ENCODE peak calls at places on chromosomes 2 and 18, in nine cellular contexts. I is body of pancreas, U is thyroid gland, R is right lobe of liver, H is suprapubic skin, B is uterus, F is heart left ventricle, G is IMR-90, P is ovary. J is an unnamed sample.

GRCh38 chr2:12326449-12327190 is 390.1 kb upstream of the TRIB2 start:
- DNase-seq in I (peak), U (no peak), R (peak), H (no peak), B (no peak), F (no peak), G (no peak), P (no peak), J (no peak)

GRCh38 chr18:23012249-23012648 is 79.1 kb downstream of the RBBP8 start:
- DNase-seq in I (no peak), U (no peak), R (no peak), H (no peak), B (no peak), F (no peak), G (no peak), P (no peak), J (no peak)

GRCh38 chr2:164014068-164014577 is 278.3 kb upstream of the FIGN start:
- DNase-seq in I (no peak), U (no peak), R (no peak), H (no peak), B (no peak), F (peak), G (no peak), P (no peak), J (no peak)

GRCh38 chr18:39487932-39488331 is 1922.3 kb upstream of the CELF4 start:
- DNase-seq in I (no peak), U (no peak), R (no peak), H (no peak), B (no peak), F (no peak), G (no peak), P (no peak), J (no peak)

GRCh38 chr2:68357608-68358337 is 7.3 kb upstream of the PLEK start:
- DNase-seq in I (peak), U (no peak), R (no peak), H (no peak), B (peak), F (peak), G (peak), P (peak), J (peak)

GRCh38 chr2:191341436-191341835 is 96.2 kb downstream of the MYO1B start:
- DNase-seq in I (no peak), U (no peak), R (no peak), H (no peak), B (no peak), F (no peak), G (no peak), P (no peak), J (no peak)

GRCh38 chr18:50096766-50097435 is 98.0 kb downstream of the MYO5B start:
- DNase-seq in I (peak), U (peak), R (no peak), H (no peak), B (no peak), F (no peak), G (no peak), P (no peak), J (no peak)

GRCh38 chr18:80159713-80160636 is 50.9 kb downstream of the ADNP2 start:
- DNase-seq in I (peak), U (peak), R (no peak), H (no peak), B (no peak), F (no peak), G (no peak), P (no peak), J (peak)

GRCh38 chr2:231677632-231678104 is 30.7 kb upstream of the PTMA start:
- DNase-seq in I (peak), U (peak), R (peak), H (peak), B (peak), F (peak), G (peak), P (peak), J (peak)

GRCh38 chr2:178674122-178674521 is 133.1 kb downstream of the TTN start:
- DNase-seq in I (no peak), U (no peak), R (no peak), H (no peak), B (no peak), F (no peak), G (no peak), P (no peak), J (no peak)

GRCh38 chr2:88517759-88518201 is 65.3 kb upstream of the FOXI3 start:
- DNase-seq in I (no peak), U (no peak), R (no peak), H (no peak), B (no peak), F (no peak), G (no peak), P (no peak), J (no peak)

GRCh38 chr2:186695081-186695756 is 1.4 kb downstream of the FAM171B start:
- DNase-seq in I (no peak), U (no peak), R (no peak), H (no peak), B (no peak), F (no peak), G (peak), P (peak), J (peak)

GRCh38 chr2:230575640-230576324 is 136.9 kb upstream of the CAB39 start:
- DNase-seq in I (no peak), U (no peak), R (no peak), H (no peak), B (no peak), F (no peak), G (no peak), P (no peak), J (no peak)

GRCh38 chr2:97691166-97691565 is 21.7 kb downstream of the C2orf92 start:
- DNase-seq in I (no peak), U (no peak), R (no peak), H (no peak), B (no peak), F (no peak), G (no peak), P (no peak), J (no peak)

GRCh38 chr2:21643180-21643579 is 519.4 kb downstream of the TDRD15 start:
- DNase-seq in I (no peak), U (no peak), R (no peak), H (no peak), B (no peak), F (no peak), G (peak), P (no peak), J (no peak)

GRCh38 chr2:206056286-206056685 is 29.7 kb downstream of the INO80D start:
- DNase-seq in I (no peak), U (no peak), R (no peak), H (no peak), B (no peak), F (no peak), G (no peak), P (no peak), J (no peak)

GRCh38 chr2:235670974-235671787 is 177.3 kb downstream of the AGAP1 start:
- DNase-seq in I (no peak), U (no peak), R (no peak), H (no peak), B (no peak), F (no peak), G (no peak), P (no peak), J (no peak)

GRCh38 chr18:41624461-41624860 is 330.6 kb upstream of the PIK3C3 start:
- DNase-seq in I (no peak), U (no peak), R (no peak), H (no peak), B (no peak), F (no peak), G (no peak), P (no peak), J (no peak)

GRCh38 chr2:234661146-234661545 is 164.3 kb upstream of the ARL4C start:
- DNase-seq in I (no peak), U (no peak), R (no peak), H (no peak), B (no peak), F (no peak), G (no peak), P (no peak), J (no peak)

GRCh38 chr2:99297990-99298389 is 3.0 kb downstream of the LYG1 start:
- DNase-seq in I (no peak), U (no peak), R (no peak), H (no peak), B (no peak), F (no peak), G (peak), P (no peak), J (no peak)

GRCh38 chr2:84741182-84741822 is 139.6 kb downstream of the TRABD2A start:
- DNase-seq in I (peak), U (no peak), R (no peak), H (no peak), B (no peak), F (no peak), G (peak), P (no peak), J (no peak)

GRCh38 chr2:23475036-23475435 is 90.1 kb downstream of the KLHL29 start:
- DNase-seq in I (no peak), U (no peak), R (no peak), H (no peak), B (no peak), F (no peak), G (no peak), P (no peak), J (no peak)

GRCh38 chr18:26792661-26793060 is 72.8 kb downstream of the AQP4 start:
- DNase-seq in I (no peak), U (no peak), R (no peak), H (no peak), B (no peak), F (no peak), G (peak), P (no peak), J (no peak)

GRCh38 chr2:101400048-101400447 is 12.7 kb upstream of the CREG2 start:
- DNase-seq in I (no peak), U (no peak), R (no peak), H (no peak), B (no peak), F (no peak), G (peak), P (no peak), J (no peak)

GRCh38 chr2:68907923-68908253 is 36.7 kb upstream of the BMP10 start:
- DNase-seq in I (no peak), U (no peak), R (no peak), H (no peak), B (no peak), F (no peak), G (no peak), P (no peak), J (no peak)

GRCh38 chr2:133532919-133533318 is 35.3 kb downstream of the NCKAP5 start:
- DNase-seq in I (no peak), U (no peak), R (no peak), H (no peak), B (no peak), F (no peak), G (peak), P (no peak), J (no peak)

GRCh38 chr2:195620499-195620898 is 36.5 kb upstream of the SLC39A10 start:
- DNase-seq in I (no peak), U (no peak), R (no peak), H (no peak), B (no peak), F (no peak), G (peak), P (no peak), J (no peak)

GRCh38 chr2:33492735-33493134 is 16.3 kb downstream of the RASGRP3 start:
- DNase-seq in I (no peak), U (no peak), R (no peak), H (no peak), B (no peak), F (no peak), G (no peak), P (no peak), J (no peak)
- H3K4me3 ChIP-seq in I (no peak), U (no peak), R (no peak), H (no peak), B (no peak), F (no peak), G (no peak), P (no peak), J (no peak)

GRCh38 chr2:183209395-183210028 is 85.3 kb downstream of the NUP35 start:
- DNase-seq in I (no peak), U (no peak), R (no peak), H (no peak), B (no peak), F (no peak), G (no peak), P (no peak), J (no peak)

GRCh38 chr2:183215917-183216316 is 91.7 kb downstream of the NUP35 start:
- DNase-seq in I (no peak), U (no peak), R (no peak), H (no peak), B (no peak), F (no peak), G (no peak), P (no peak), J (no peak)

GRCh38 chr2:183219853-183220252 is 95.6 kb downstream of the NUP35 start:
- DNase-seq in I (no peak), U (no peak), R (no peak), H (no peak), B (no peak), F (no peak), G (peak), P (no peak), J (no peak)

GRCh38 chr2:183214680-183215079 is 90.4 kb downstream of the NUP35 start:
- DNase-seq in I (no peak), U (no peak), R (no peak), H (no peak), B (no peak), F (no peak), G (no peak), P (no peak), J (no peak)
- H3K27ac ChIP-seq in I (no peak), U (no peak), R (no peak), H (no peak), B (no peak), F (no peak), G (no peak), P (no peak), J (no peak)

GRCh38 chr2:179800776-179801175 is 60.6 kb downstream of the ZNF385B start:
- DNase-seq in I (no peak), U (no peak), R (no peak), H (no peak), B (no peak), F (no peak), G (no peak), P (no peak), J (no peak)

GRCh38 chr2:179802483-179802882 is 58.9 kb downstream of the ZNF385B start:
- DNase-seq in I (no peak), U (no peak), R (no peak), H (no peak), B (no peak), F (no peak), G (no peak), P (no peak), J (no peak)

GRCh38 chr2:179809606-179810005 is 51.8 kb downstream of the ZNF385B start:
- DNase-seq in I (no peak), U (no peak), R (no peak), H (no peak), B (no peak), F (no peak), G (no peak), P (no peak), J (no peak)

DNA sequence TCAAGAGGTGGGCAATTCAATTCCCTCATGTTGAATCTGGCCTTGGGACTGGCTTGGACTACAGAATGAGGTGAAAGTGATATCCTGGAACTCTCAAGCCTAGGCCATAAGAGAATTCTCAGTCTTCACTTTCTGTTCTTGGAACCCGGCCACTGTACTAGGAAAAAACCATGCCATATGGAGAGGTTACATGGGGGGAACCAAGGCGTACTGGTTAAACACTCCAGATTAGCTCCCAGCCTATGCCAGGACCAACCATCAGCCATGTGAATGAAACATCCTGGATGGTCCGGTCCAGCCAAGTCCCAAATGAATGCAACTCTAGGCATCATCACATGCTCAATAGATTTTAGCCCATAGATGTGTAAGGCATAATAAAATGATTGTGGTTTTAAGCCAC is 56.4 kb downstream of the ZNF385B start:
- DNase-seq in I (no peak), U (no peak), R (no peak), H (no peak), B (no peak), F (no peak), G (no peak), P (no peak), J (no peak)
- TF ChIP-seq POLR2A in I (no peak), U (no peak), R (no peak), H (no peak), B (no peak), F (no peak), G (no peak), P (no peak), J (no peak)

GRCh38 chr2:151422917-151423439 is 13.3 kb downstream of the RIF1 start:
- DNase-seq in I (no peak), U (no peak), R (no peak), H (no peak), B (no peak), F (no peak), G (no peak), P (no peak), J (no peak)

GRCh38 chr2:151417650-151418049 is 7.9 kb downstream of the RIF1 start:
- DNase-seq in I (no peak), U (no peak), R (no peak), H (no peak), B (no peak), F (no peak), G (no peak), P (no peak), J (no peak)
- H3K4me3 ChIP-seq in I (no peak), U (no peak), R (no peak), H (no peak), B (no peak), F (no peak), G (no peak), P (no peak), J (no peak)

GRCh38 chr2:44137872-44138551 is 30.7 kb upstream of the PPM1B start:
- DNase-seq in I (no peak), U (no peak), R (no peak), H (no peak), B (no peak), F (no peak), G (no peak), P (no peak), J (no peak)
- H3K27ac ChIP-seq in I (no peak), U (no peak), R (no peak), H (no peak), B (no peak), F (no peak), G (no peak), P (no peak), J (no peak)

J was measured in adrenal gland.